ENCODE peak calls at places on chromosomes 2 and 18, in nine cellular contexts. D, C, Z, B, H, N, V, R and E are unnamed samples.

GRCh38 chr18:23844991-23845680 is 155.9 kb downstream of the LAMA3 start:
- DNase-seq in H (no peak), B (peak), C (no peak), R (peak), D (peak), Z (no peak), V (no peak), N (no peak), E (no peak)

GRCh38 chr2:174024524-174025270 is 59.5 kb upstream of the SP3 start:
- DNase-seq in C (no peak), N (peak), Z (no peak), D (peak), B (peak), R (peak), H (no peak), V (peak), E (peak)

GRCh38 chr2:111048856-111049551 is 71.7 kb upstream of the BCL2L11 start:
- DNase-seq in N (no peak), R (no peak), D (no peak), Z (no peak), B (no peak), V (no peak), H (no peak), C (no peak), E (no peak)

GRCh38 chr2:46669996-46670793 is 190.8 kb downstream of the TMEM247 start:
- DNase-seq in H (no peak), N (no peak), R (peak), Z (no peak), C (no peak), D (peak), B (peak), V (no peak), E (peak)

GRCh38 chr2:27931361-27931937 is 40.9 kb downstream of the BABAM2 start:
- DNase-seq in Z (no peak), V (no peak), R (no peak), B (no peak), D (no peak), H (no peak), C (no peak), N (no peak), E (no peak)

GRCh38 chr2:219368690-219369108 is 19.0 kb downstream of the DNPEP start:
- DNase-seq in Z (no peak), N (no peak), C (no peak), H (no peak), R (peak), B (peak), V (peak), D (peak), E (peak)

GRCh38 chr2:140288213-140288612 is 1508.0 kb upstream of the NXPH2 start:
- DNase-seq in B (no peak), N (no peak), Z (no peak), D (no peak), H (no peak), C (no peak), V (no peak), R (no peak), E (no peak)

GRCh38 chr18:905307-905947 is 756 bp downstream of the ADCYAP1 start:
- DNase-seq in D (no peak), R (no peak), C (no peak), V (no peak), Z (no peak), B (no peak), N (no peak), H (no peak), E (no peak)

GRCh38 chr2:175973373-175973772 is 28.7 kb downstream of the LNPK start:
- DNase-seq in C (no peak), Z (no peak), N (no peak), V (no peak), D (no peak), H (no peak), B (no peak), R (no peak), E (no peak)